ENCODE peak calls at places on chromosomes 2 and 18, in ten cellular contexts. F, Y, K, S, W, G, X, E, O and N are unnamed samples.

GRCh38 chr2:128411431-128411830 is 92.8 kb upstream of the HS6ST1 start:
- DNase-seq in F (peak; percentile 7), Y (peak; percentile 5), K (no peak), S (no peak), W (no peak), G (no peak), X (peak; percentile 46), E (no peak), O (no peak), N (no peak)

GRCh38 chr18:2984703-2985261 is 28.2 kb downstream of the LPIN2 start:
- DNase-seq in F (no peak), Y (peak; percentile 87), K (no peak), S (no peak), W (no peak), G (no peak), X (no peak), E (no peak), O (no peak), N (no peak)

GRCh38 chr2:29644949-29645348 is 276.4 kb downstream of the ALK start:
- DNase-seq in F (no peak), Y (no peak), K (no peak), S (no peak), W (no peak), G (no peak), X (no peak), E (no peak), O (no peak), N (no peak)

GRCh38 chr18:46469186-46469915 is 187.7 kb downstream of the LOXHD1 start:
- DNase-seq in F (no peak), Y (no peak), K (no peak), S (peak; percentile 53), W (peak; percentile 41), G (no peak), X (no peak), E (no peak), O (no peak), N (no peak)

GRCh38 chr18:35611518-35611917 is 30.0 kb downstream of the GALNT1 start:
- DNase-seq in F (no peak), Y (no peak), K (no peak), S (peak; percentile 41), W (peak; percentile 35), G (no peak), X (no peak), E (no peak), O (no peak), N (no peak)

GRCh38 chr2:174605687-174606086 is 8.1 kb upstream of the WIPF1 start:
- DNase-seq in F (no peak), Y (no peak), K (no peak), S (peak; percentile 57), W (no peak), G (no peak), X (no peak), E (no peak), O (no peak), N (no peak)

GRCh38 chr2:237964194-237964577 is 2.6 kb upstream of the UBE2F start:
- DNase-seq in F (no peak), Y (no peak), K (no peak), S (no peak), W (no peak), G (no peak), X (no peak), E (no peak), O (no peak), N (no peak)

GRCh38 chr2:235779444-235779896 is 285.6 kb downstream of the AGAP1 start:
- DNase-seq in F (peak; percentile 63), Y (peak; percentile 70), K (peak; percentile 69), S (peak; percentile 67), W (peak; percentile 81), G (peak; percentile 67), X (peak; percentile 89), E (peak; percentile 92), O (peak; percentile 7), N (peak; percentile 46)

GRCh38 chr18:11500153-11501122 is 109.0 kb upstream of the SLC35G4 start:
- DNase-seq in F (no peak), Y (peak; percentile 43), K (no peak), S (peak; percentile 98), W (no peak), G (peak; percentile 100), X (peak; percentile 91), E (no peak), O (no peak), N (peak; percentile 81)

GRCh38 chr18:57214976-57215375 is 68.1 kb downstream of the BOD1L2 start:
- DNase-seq in F (no peak), Y (no peak), K (no peak), S (no peak), W (no peak), G (no peak), X (no peak), E (no peak), O (no peak), N (no peak)

GRCh38 chr2:135948642-135949355 is 36.6 kb downstream of the DARS1 start:
- DNase-seq in F (no peak), Y (no peak), K (no peak), S (peak; percentile 83), W (no peak), G (peak; percentile 67), X (no peak), E (no peak), O (no peak), N (peak; percentile 57)

GRCh38 chr2:73266061-73266891 is 18.0 kb downstream of the FBXO41 start:
- DNase-seq in F (no peak), Y (no peak), K (no peak), S (no peak), W (no peak), G (peak; percentile 19), X (no peak), E (no peak), O (no peak), N (no peak)

GRCh38 chr2:74407682-74408081 is 13.7 kb downstream of the C2orf81 start:
- DNase-seq in F (no peak), Y (no peak), K (no peak), S (no peak), W (no peak), G (no peak), X (peak; percentile 20), E (no peak), O (no peak), N (no peak)

GRCh38 chr2:217733461-217733860 is 269.3 kb downstream of the TNS1 start:
- DNase-seq in F (no peak), Y (no peak), K (no peak), S (no peak), W (peak; percentile 29), G (no peak), X (no peak), E (no peak), O (no peak), N (no peak)

GRCh38 chr2:85273732-85274731 is 53.8 kb downstream of the TGOLN2 start:
- DNase-seq in F (no peak), Y (no peak), K (no peak), S (peak; percentile 77), W (no peak), G (peak; percentile 76), X (no peak), E (no peak), O (no peak), N (no peak)